ENCODE peak calls at places on chromosomes 6 and 20, in five cellular contexts. One of them, this sample, is unnamed.

GRCh38 chr6:116105247-116105646 is 4.6 kb downstream of the NT5DC1 start:
- DNase-seq in foreskin fibroblast: no peak
- DNase-seq in AG09309: no peak
- DNase-seq in kidney: no peak
- DNase-seq in IMR-90: no peak
- DNase-seq in this sample: no peak

GRCh38 chr20:50680106-50680960 is 11.0 kb downstream of the RIPOR3 start:
- DNase-seq in IMR-90: no peak
- DNase-seq in AG09309: no peak
- DNase-seq in foreskin fibroblast: peak; percentile 70
- DNase-seq in kidney: peak; percentile 93
- DNase-seq in this sample: no peak

GRCh38 chr6:99407076-99407475 is 13.1 kb upstream of the COQ3 start:
- DNase-seq in IMR-90: no peak
- DNase-seq in AG09309: no peak
- DNase-seq in foreskin fibroblast: no peak
- DNase-seq in kidney: no peak
- DNase-seq in this sample: no peak

GRCh38 chr6:166602928-166603690 is 16.6 kb upstream of the RAMACL start:
- DNase-seq in foreskin fibroblast: peak; percentile 52
- DNase-seq in kidney: no peak
- DNase-seq in IMR-90: no peak
- DNase-seq in AG09309: no peak
- DNase-seq in this sample: peak; percentile 22

GRCh38 chr6:107531868-107532267 is 42.0 kb downstream of the SOBP start:
- DNase-seq in AG09309: no peak
- DNase-seq in IMR-90: no peak
- DNase-seq in foreskin fibroblast: no peak
- DNase-seq in kidney: no peak
- DNase-seq in this sample: no peak

GRCh38 chr6:79277109-79277508 is 42.6 kb upstream of the HMGN3 start:
- DNase-seq in IMR-90: peak; percentile 1
- DNase-seq in AG09309: no peak
- DNase-seq in foreskin fibroblast: peak; percentile 68
- DNase-seq in kidney: no peak
- DNase-seq in this sample: no peak

GRCh38 chr20:1119128-1119505 is 715 bp downstream of the PSMF1 start:
- DNase-seq in kidney: no peak
- DNase-seq in IMR-90: no peak
- DNase-seq in foreskin fibroblast: peak; percentile 17
- DNase-seq in AG09309: no peak
- DNase-seq in this sample: peak; percentile 10

GRCh38 chr6:53811082-53811481 is 16.3 kb downstream of the LRRC1 start:
- DNase-seq in AG09309: no peak
- DNase-seq in kidney: no peak
- DNase-seq in IMR-90: no peak
- DNase-seq in foreskin fibroblast: no peak
- DNase-seq in this sample: peak; percentile 67

GRCh38 chr20:3911956-3912355 is 22.8 kb downstream of the PANK2 start:
- DNase-seq in AG09309: no peak
- DNase-seq in foreskin fibroblast: no peak
- DNase-seq in IMR-90: no peak
- DNase-seq in kidney: no peak
- DNase-seq in this sample: peak; percentile 69

GRCh38 chr6:68689910-68690309 is 54.8 kb downstream of the ADGRB3 start:
- DNase-seq in foreskin fibroblast: no peak
- DNase-seq in IMR-90: no peak
- DNase-seq in kidney: no peak
- DNase-seq in AG09309: no peak
- DNase-seq in this sample: no peak

GRCh38 chr6:96795481-96795880 is 41.8 kb downstream of the GPR63 start:
- DNase-seq in foreskin fibroblast: no peak
- DNase-seq in AG09309: no peak
- DNase-seq in kidney: no peak
- DNase-seq in IMR-90: no peak
- DNase-seq in this sample: no peak

GRCh38 chr6:163793584-163793983 is 379.1 kb downstream of the QKI start:
- DNase-seq in kidney: no peak
- DNase-seq in IMR-90: peak; percentile 85
- DNase-seq in foreskin fibroblast: peak; percentile 20
- DNase-seq in AG09309: peak; percentile 28
- DNase-seq in this sample: no peak

GRCh38 chr6:134517145-134517658 is 199.3 kb upstream of the SGK1 start:
- DNase-seq in foreskin fibroblast: peak; percentile 93
- DNase-seq in IMR-90: peak; percentile 79
- DNase-seq in AG09309: peak; percentile 77
- DNase-seq in kidney: peak; percentile 90
- DNase-seq in this sample: peak; percentile 59

GRCh38 chr6:151399679-151400078 is 8.3 kb upstream of the ZBTB2 start:
- DNase-seq in AG09309: no peak
- DNase-seq in foreskin fibroblast: no peak
- DNase-seq in IMR-90: no peak
- DNase-seq in kidney: no peak
- DNase-seq in this sample: no peak

GRCh38 chr20:21325296-21325695 is 22.2 kb downstream of the XRN2 start:
- DNase-seq in IMR-90: peak; percentile 34
- DNase-seq in AG09309: no peak
- DNase-seq in foreskin fibroblast: no peak
- DNase-seq in kidney: no peak
- DNase-seq in this sample: no peak

GRCh38 chr20:22460231-22460630 is 124.1 kb downstream of the FOXA2 start:
- DNase-seq in kidney: no peak
- DNase-seq in AG09309: no peak
- DNase-seq in foreskin fibroblast: no peak
- DNase-seq in IMR-90: no peak
- DNase-seq in this sample: no peak

GRCh38 chr6:19070520-19070919 is 683.4 kb downstream of the RNF144B start:
- DNase-seq in kidney: no peak
- DNase-seq in IMR-90: no peak
- DNase-seq in foreskin fibroblast: no peak
- DNase-seq in AG09309: no peak
- DNase-seq in this sample: no peak

GRCh38 chr6:133923938-133924593 is 29.0 kb upstream of the TBPL1 start:
- DNase-seq in IMR-90: peak; percentile 84
- DNase-seq in kidney: no peak
- DNase-seq in AG09309: peak; percentile 53
- DNase-seq in foreskin fibroblast: peak; percentile 88
- DNase-seq in this sample: no peak

GRCh38 chr6:23498013-23498412 is 628.0 kb upstream of the NRSN1 start:
- DNase-seq in IMR-90: peak; percentile 60
- DNase-seq in foreskin fibroblast: peak; percentile 48
- DNase-seq in kidney: no peak
- DNase-seq in AG09309: no peak
- DNase-seq in this sample: no peak

GRCh38 chr20:64177420-64177783 is 13.2 kb downstream of the MYT1 start:
- DNase-seq in IMR-90: no peak
- DNase-seq in kidney: peak; percentile 33
- DNase-seq in foreskin fibroblast: no peak
- DNase-seq in AG09309: no peak
- DNase-seq in this sample: no peak

GRCh38 chr20:59042796-59043621 is 423 bp upstream of the PRELID3B start:
- DNase-seq in IMR-90: peak; percentile 85
- DNase-seq in AG09309: no peak
- DNase-seq in kidney: peak; percentile 98
- DNase-seq in foreskin fibroblast: peak; percentile 98
- DNase-seq in this sample: peak; percentile 98

GRCh38 chr20:59044295-59044694 is 1.7 kb upstream of the PRELID3B start:
- DNase-seq in IMR-90: no peak
- DNase-seq in kidney: no peak
- DNase-seq in foreskin fibroblast: no peak
- DNase-seq in AG09309: no peak
- DNase-seq in this sample: no peak

GRCh38 chr20:59042151-59042795 is at the start of gene PRELID3B:
- DNase-seq in kidney: no peak
- DNase-seq in IMR-90: no peak
- DNase-seq in foreskin fibroblast: peak; percentile 45
- DNase-seq in AG09309: no peak
- DNase-seq in this sample: peak; percentile 76

GRCh38 chr20:59044796-59045195 is 2.2 kb upstream of the PRELID3B start:
- DNase-seq in AG09309: no peak
- DNase-seq in foreskin fibroblast: no peak
- DNase-seq in IMR-90: no peak
- DNase-seq in kidney: no peak
- DNase-seq in this sample: no peak

GRCh38 chr20:59043698-59044097 is 1.1 kb upstream of the PRELID3B start:
- DNase-seq in IMR-90: no peak
- DNase-seq in AG09309: no peak
- DNase-seq in kidney: no peak
- DNase-seq in foreskin fibroblast: peak; percentile 68
- DNase-seq in this sample: no peak
- H3K4me3 ChIP-seq in IMR-90: no peak overlapping the region
- H3K4me3 ChIP-seq in AG09309: no peak overlapping the region
- H3K4me3 ChIP-seq in kidney: no peak overlapping the region
- H3K4me3 ChIP-seq in foreskin fibroblast: no peak overlapping the region
- H3K4me3 ChIP-seq in this sample: no peak overlapping the region

DNA sequence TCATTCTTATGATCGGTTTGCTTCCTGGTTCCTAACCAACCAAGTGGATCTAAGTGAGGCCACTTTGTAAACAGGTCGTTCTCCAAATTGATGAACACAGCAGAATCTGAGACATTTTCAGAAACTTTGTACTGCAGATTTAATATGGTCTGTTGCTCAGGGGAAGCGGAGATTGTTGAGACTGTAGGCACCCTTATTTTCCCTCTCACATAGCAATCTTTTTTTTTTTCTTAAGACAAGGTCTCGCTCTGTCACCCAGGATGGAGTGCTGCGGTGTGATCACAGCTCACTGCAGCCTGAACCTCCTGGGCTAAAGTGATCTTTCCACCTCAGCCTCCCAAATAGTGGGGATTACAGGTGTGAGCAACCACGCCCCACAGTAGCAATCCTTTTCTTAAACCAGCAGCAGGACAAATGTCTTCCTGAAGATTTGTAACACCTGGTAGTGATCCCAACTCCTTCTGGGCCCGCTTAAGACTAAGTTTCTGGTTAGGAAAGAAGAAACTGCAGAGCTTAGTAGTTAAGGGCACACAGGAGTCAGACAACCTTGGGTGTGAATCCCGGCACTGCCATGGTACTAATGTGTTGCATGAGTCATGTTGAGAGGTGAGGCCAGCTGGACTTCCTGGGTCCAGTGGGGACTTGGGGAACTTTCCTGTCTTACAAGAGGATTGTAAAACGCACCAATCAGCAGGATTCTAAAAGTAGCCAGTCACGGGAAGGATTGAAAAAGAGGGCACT is 48.4 kb upstream of the EZR start:
- DNase-seq in AG09309: no peak
- DNase-seq in IMR-90: no peak
- DNase-seq in foreskin fibroblast: no peak
- DNase-seq in kidney: no peak
- DNase-seq in this sample: peak; percentile 40
- H3K4me3 ChIP-seq in AG09309: no peak overlapping the region
- H3K4me3 ChIP-seq in IMR-90: no peak overlapping the region
- H3K4me3 ChIP-seq in foreskin fibroblast: no peak overlapping the region
- H3K4me3 ChIP-seq in kidney: no peak overlapping the region
- H3K4me3 ChIP-seq in this sample: no peak overlapping the region

GRCh38 chr20:35458388-35458787 is 3.0 kb downstream of the CEP250 start:
- DNase-seq in AG09309: no peak
- DNase-seq in IMR-90: no peak
- DNase-seq in kidney: no peak
- DNase-seq in foreskin fibroblast: no peak
- DNase-seq in this sample: no peak

GRCh38 chr20:35463455-35464300 is 8.3 kb downstream of the CEP250 start:
- DNase-seq in foreskin fibroblast: peak; percentile 83
- DNase-seq in AG09309: peak; percentile 33
- DNase-seq in IMR-90: peak; percentile 71
- DNase-seq in kidney: no peak
- DNase-seq in this sample: peak; percentile 87

GRCh38 chr20:35462351-35462750 is 7.0 kb downstream of the CEP250 start:
- DNase-seq in foreskin fibroblast: no peak
- DNase-seq in AG09309: no peak
- DNase-seq in IMR-90: no peak
- DNase-seq in kidney: no peak
- DNase-seq in this sample: no peak

GRCh38 chr20:35465976-35466375 is 10.6 kb downstream of the CEP250 start:
- DNase-seq in foreskin fibroblast: no peak
- DNase-seq in AG09309: no peak
- DNase-seq in kidney: no peak
- DNase-seq in IMR-90: no peak
- DNase-seq in this sample: no peak

GRCh38 chr20:35461620-35462019 is 6.2 kb downstream of the CEP250 start:
- DNase-seq in IMR-90: peak; percentile 17
- DNase-seq in kidney: no peak
- DNase-seq in AG09309: no peak
- DNase-seq in foreskin fibroblast: no peak
- DNase-seq in this sample: no peak
- H3K4me3 ChIP-seq in IMR-90: no peak overlapping the region
- H3K4me3 ChIP-seq in kidney: no peak overlapping the region
- H3K4me3 ChIP-seq in AG09309: no peak overlapping the region
- H3K4me3 ChIP-seq in foreskin fibroblast: no peak overlapping the region
- H3K4me3 ChIP-seq in this sample: no peak overlapping the region

GRCh38 chr6:103784117-103784516 is 1075.6 kb downstream of the HACE1 start:
- DNase-seq in foreskin fibroblast: no peak
- DNase-seq in IMR-90: no peak
- DNase-seq in kidney: no peak
- DNase-seq in AG09309: no peak
- DNase-seq in this sample: no peak
- H3K4me3 ChIP-seq in foreskin fibroblast: no peak overlapping the region
- H3K4me3 ChIP-seq in IMR-90: no peak overlapping the region
- H3K4me3 ChIP-seq in kidney: no peak overlapping the region
- H3K4me3 ChIP-seq in AG09309: no peak overlapping the region
- H3K4me3 ChIP-seq in this sample: no peak overlapping the region

GRCh38 chr6:25961619-25962367 is 809 bp upstream of the TRIM38 start:
- DNase-seq in foreskin fibroblast: peak; percentile 21
- DNase-seq in AG09309: no peak
- DNase-seq in IMR-90: no peak
- DNase-seq in kidney: no peak
- DNase-seq in this sample: no peak
- H3K4me3 ChIP-seq in foreskin fibroblast: peak overlapping the region; percentile 81
- H3K4me3 ChIP-seq in AG09309: peak overlapping the region; percentile 41
- H3K4me3 ChIP-seq in IMR-90: peak overlapping the region; percentile 27
- H3K4me3 ChIP-seq in kidney: peak overlapping the region; percentile 91
- H3K4me3 ChIP-seq in this sample: no peak overlapping the region

DNA sequence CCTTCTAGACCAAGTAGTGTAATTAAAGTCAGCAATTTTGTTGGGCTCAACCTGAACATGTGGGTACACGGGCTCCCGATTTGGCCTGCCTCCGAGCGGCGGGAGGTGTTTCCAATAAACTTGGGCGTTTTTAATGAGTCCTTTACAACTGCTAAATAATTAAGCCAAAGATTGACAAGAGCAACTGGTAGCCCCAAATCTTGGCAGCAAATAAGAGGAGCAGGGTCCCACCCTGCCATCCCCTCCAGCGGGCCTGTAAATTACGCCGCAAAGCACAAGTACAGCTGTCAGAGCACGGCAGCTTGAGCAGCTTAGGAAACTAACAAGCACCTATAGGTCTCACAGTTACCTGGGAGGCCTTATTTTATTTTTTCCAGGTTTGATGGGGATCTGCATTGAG is 217.1 kb downstream of the BMP7 start:
- DNase-seq in foreskin fibroblast: no peak
- DNase-seq in kidney: no peak
- DNase-seq in IMR-90: no peak
- DNase-seq in AG09309: no peak
- DNase-seq in this sample: no peak
- H3K4me3 ChIP-seq in foreskin fibroblast: no peak overlapping the region
- H3K4me3 ChIP-seq in kidney: no peak overlapping the region
- H3K4me3 ChIP-seq in IMR-90: no peak overlapping the region
- H3K4me3 ChIP-seq in AG09309: no peak overlapping the region
- H3K4me3 ChIP-seq in this sample: no peak overlapping the region

This sample was measured in mucosa of descending colon.